ENCODE peak calls at places on chromosomes 5 and 9, in four cellular contexts. One of them, this sample, is unnamed.
A peak's percentile ranks its signal among the peaks of the same experiment; 100 is the strongest.

GRCh38 chr5:100505984-100506670 is 29.0 kb upstream of the FAM174A start:
- DNase-seq in K562: no peak
- DNase-seq in HepG2: no peak
- DNase-seq in GM12878: no peak
- DNase-seq in this sample: peak; percentile 31

GRCh38 chr5:169735913-169736312 is 98.8 kb downstream of the DOCK2 start:
- DNase-seq in K562: no peak
- DNase-seq in HepG2: no peak
- DNase-seq in GM12878: no peak
- DNase-seq in this sample: no peak

GRCh38 chr9:9791621-9792020 is 821.2 kb downstream of the PTPRD start:
- DNase-seq in GM12878: no peak
- DNase-seq in K562: no peak
- DNase-seq in HepG2: no peak
- DNase-seq in this sample: no peak

GRCh38 chr5:31122998-31123950 is 70.2 kb upstream of the CDH6 start:
- DNase-seq in GM12878: no peak
- DNase-seq in K562: no peak
- DNase-seq in HepG2: no peak
- DNase-seq in this sample: no peak

GRCh38 chr9:37908698-37909186 is 4.8 kb upstream of the SLC25A51 start:
- DNase-seq in K562: no peak
- DNase-seq in HepG2: peak; percentile 92
- DNase-seq in GM12878: no peak
- DNase-seq in this sample: no peak

GRCh38 chr5:45060686-45061085 is 251.9 kb downstream of the MRPS30 start:
- DNase-seq in HepG2: no peak
- DNase-seq in K562: no peak
- DNase-seq in GM12878: no peak
- DNase-seq in this sample: no peak

GRCh38 chr9:103627731-103628130 is 466.4 kb upstream of the SMC2 start:
- DNase-seq in GM12878: no peak
- DNase-seq in K562: no peak
- DNase-seq in HepG2: no peak
- DNase-seq in this sample: no peak

GRCh38 chr5:79546782-79547428 is 33.0 kb upstream of the HOMER1 start:
- DNase-seq in GM12878: no peak
- DNase-seq in HepG2: peak; percentile 82
- DNase-seq in K562: no peak
- DNase-seq in this sample: no peak

GRCh38 chr9:78213696-78214095 is 22.2 kb upstream of the CEP78 start:
- DNase-seq in HepG2: peak; percentile 5
- DNase-seq in K562: no peak
- DNase-seq in GM12878: no peak
- DNase-seq in this sample: no peak

GRCh38 chr5:154199263-154199662 is 8.7 kb downstream of the GALNT10 start:
- DNase-seq in HepG2: peak; percentile 54
- DNase-seq in GM12878: no peak
- DNase-seq in K562: peak; percentile 43
- DNase-seq in this sample: no peak

GRCh38 chr5:170070556-170071412 is 34.9 kb upstream of the FOXI1 start:
- DNase-seq in HepG2: no peak
- DNase-seq in GM12878: no peak
- DNase-seq in K562: peak; percentile 79
- DNase-seq in this sample: peak; percentile 16

GRCh38 chr9:81002242-81002641 is 687.1 kb downstream of the TLE1 start:
- DNase-seq in K562: no peak
- DNase-seq in HepG2: peak; percentile 1
- DNase-seq in GM12878: no peak
- DNase-seq in this sample: peak; percentile 48

GRCh38 chr5:54390015-54390414 is 65.5 kb upstream of the HSPB3 start:
- DNase-seq in HepG2: no peak
- DNase-seq in K562: peak; percentile 75
- DNase-seq in GM12878: no peak
- DNase-seq in this sample: peak; percentile 69

GRCh38 chr9:130445268-130445983 is 665 bp downstream of the ASS1 start:
- DNase-seq in K562: no peak
- DNase-seq in GM12878: no peak
- DNase-seq in HepG2: peak; percentile 61
- DNase-seq in this sample: no peak

GRCh38 chr5:4639959-4640358 is 500.2 kb upstream of the ADAMTS16 start:
- DNase-seq in GM12878: no peak
- DNase-seq in K562: no peak
- DNase-seq in HepG2: no peak
- DNase-seq in this sample: no peak

GRCh38 chr5:24633705-24634325 is 11.0 kb downstream of the CDH10 start:
- DNase-seq in HepG2: peak; percentile 34
- DNase-seq in K562: peak; percentile 21
- DNase-seq in GM12878: no peak
- DNase-seq in this sample: peak; percentile 16

GRCh38 chr9:80049096-80049495 is 477.3 kb downstream of the TLE4 start:
- DNase-seq in K562: no peak
- DNase-seq in HepG2: no peak
- DNase-seq in GM12878: no peak
- DNase-seq in this sample: no peak

GRCh38 chr9:130522233-130522808 is 57.1 kb upstream of the FUBP3 start:
- DNase-seq in HepG2: no peak
- DNase-seq in GM12878: no peak
- DNase-seq in K562: peak; percentile 37
- DNase-seq in this sample: no peak

GRCh38 chr5:38757451-38758245 is 88.2 kb upstream of the OSMR start:
- DNase-seq in K562: no peak
- DNase-seq in HepG2: no peak
- DNase-seq in GM12878: no peak
- DNase-seq in this sample: no peak

GRCh38 chr5:113489299-113489698 is 1.0 kb upstream of the MCC start:
- DNase-seq in HepG2: peak; percentile 57
- DNase-seq in GM12878: no peak
- DNase-seq in K562: no peak
- DNase-seq in this sample: peak; percentile 89

GRCh38 chr5:132425009-132425937 is 55.8 kb downstream of the SLC22A5 start:
- DNase-seq in HepG2: no peak
- DNase-seq in K562: peak; percentile 50
- DNase-seq in GM12878: peak; percentile 93
- DNase-seq in this sample: no peak

GRCh38 chr9:97510797-97511761 is 9.6 kb downstream of the TMOD1 start:
- DNase-seq in K562: peak; percentile 31
- DNase-seq in GM12878: peak; percentile 84
- DNase-seq in HepG2: no peak
- DNase-seq in this sample: no peak

GRCh38 chr5:170112876-170113516 is 7.3 kb downstream of the FOXI1 start:
- DNase-seq in GM12878: no peak
- DNase-seq in HepG2: no peak
- DNase-seq in K562: no peak
- DNase-seq in this sample: no peak

GRCh38 chr5:179124329-179124852 is 64.2 kb downstream of the ZNF354C start:
- DNase-seq in GM12878: no peak
- DNase-seq in HepG2: no peak
- DNase-seq in K562: no peak
- DNase-seq in this sample: no peak

GRCh38 chr5:55668356-55668755 is 43.8 kb downstream of the SLC38A9 start:
- DNase-seq in GM12878: no peak
- DNase-seq in HepG2: no peak
- DNase-seq in K562: no peak
- DNase-seq in this sample: peak; percentile 22

GRCh38 chr9:136631038-136632000 is 31.4 kb upstream of the EGFL7 start:
- DNase-seq in GM12878: peak; percentile 40
- DNase-seq in HepG2: peak; percentile 65
- DNase-seq in K562: peak; percentile 71
- DNase-seq in this sample: peak; percentile 60

GRCh38 chr9:75910716-75911115 is 20.2 kb downstream of the PCSK5 start:
- DNase-seq in HepG2: no peak
- DNase-seq in K562: no peak
- DNase-seq in GM12878: no peak
- DNase-seq in this sample: no peak

GRCh38 chr9:113649855-113650206 is 186.3 kb downstream of the RGS3 start:
- DNase-seq in HepG2: no peak
- DNase-seq in K562: no peak
- DNase-seq in GM12878: no peak
- DNase-seq in this sample: no peak

GRCh38 chr9:113649054-113649453 is 185.5 kb downstream of the RGS3 start:
- DNase-seq in HepG2: no peak
- DNase-seq in GM12878: no peak
- DNase-seq in K562: no peak
- DNase-seq in this sample: no peak

GRCh38 chr9:113646946-113647914 is 183.7 kb downstream of the RGS3 start:
- DNase-seq in GM12878: no peak
- DNase-seq in K562: no peak
- DNase-seq in HepG2: no peak
- DNase-seq in this sample: no peak

GRCh38 chr9:113648048-113648447 is 184.5 kb downstream of the RGS3 start:
- DNase-seq in GM12878: no peak
- DNase-seq in HepG2: no peak
- DNase-seq in K562: no peak
- DNase-seq in this sample: no peak

DNA sequence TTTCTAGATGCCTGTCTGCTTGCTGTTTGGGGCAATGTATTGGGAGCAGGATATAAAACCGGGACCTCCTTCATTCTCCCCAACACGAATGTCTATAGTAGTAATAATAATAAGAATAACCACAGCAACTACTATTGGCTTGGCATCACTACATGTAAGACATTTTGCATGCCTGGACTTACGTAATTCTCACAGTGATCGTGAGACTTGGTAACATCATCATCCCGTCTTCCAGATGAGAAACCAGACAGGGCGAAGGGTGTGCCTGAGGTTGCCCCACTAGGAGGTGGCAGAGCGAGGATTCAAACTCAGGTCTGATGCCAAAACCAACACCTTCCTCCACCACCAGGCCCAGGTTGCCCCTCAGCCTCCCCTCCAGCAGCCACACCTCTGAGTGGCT is 185.1 kb downstream of the RGS3 start:
- DNase-seq in K562: no peak
- DNase-seq in GM12878: no peak
- DNase-seq in HepG2: no peak
- DNase-seq in this sample: no peak
- TF ChIP-seq SRF in K562: no peak
- TF ChIP-seq SRF in GM12878: no peak
- TF ChIP-seq SRF in HepG2: no peak
- TF ChIP-seq SRF in this sample: no peak

GRCh38 chr5:146952168-146952567 is 73.6 kb upstream of the PPP2R2B start:
- DNase-seq in K562: no peak
- DNase-seq in HepG2: no peak
- DNase-seq in GM12878: no peak
- DNase-seq in this sample: no peak

GRCh38 chr5:146948666-146949065 is 70.1 kb upstream of the PPP2R2B start:
- DNase-seq in K562: no peak
- DNase-seq in GM12878: no peak
- DNase-seq in HepG2: no peak
- DNase-seq in this sample: no peak

GRCh38 chr5:146944764-146945710 is 66.5 kb upstream of the PPP2R2B start:
- DNase-seq in GM12878: no peak
- DNase-seq in K562: no peak
- DNase-seq in HepG2: no peak
- DNase-seq in this sample: no peak

GRCh38 chr5:146945722-146946121 is 67.2 kb upstream of the PPP2R2B start:
- DNase-seq in HepG2: no peak
- DNase-seq in K562: no peak
- DNase-seq in GM12878: no peak
- DNase-seq in this sample: no peak

GRCh38 chr5:146947181-146947941 is 68.8 kb upstream of the PPP2R2B start:
- DNase-seq in HepG2: no peak
- DNase-seq in GM12878: no peak
- DNase-seq in K562: peak; percentile 16
- DNase-seq in this sample: peak; percentile 16
- TF ChIP-seq ZBTB33 in HepG2: no peak
- TF ChIP-seq ZBTB33 in GM12878: no peak
- TF ChIP-seq ZBTB33 in K562: no peak
- TF ChIP-seq ZBTB33 in this sample: no peak

GRCh38 chr5:34510002-34510401 is 146.1 kb upstream of the RAI14 start:
- DNase-seq in K562: no peak
- DNase-seq in GM12878: no peak
- DNase-seq in HepG2: no peak
- DNase-seq in this sample: no peak
- H3K4me2 ChIP-seq in K562: no peak overlapping the region
- H3K4me2 ChIP-seq in GM12878: no peak overlapping the region
- H3K4me2 ChIP-seq in HepG2: no peak overlapping the region
- H3K4me2 ChIP-seq in this sample: no peak overlapping the region

GRCh38 chr5:172887735-172888134 is 53.7 kb downstream of the ERGIC1 start:
- DNase-seq in K562: no peak
- DNase-seq in HepG2: no peak
- DNase-seq in GM12878: no peak
- DNase-seq in this sample: no peak
- TF ChIP-seq SRF in K562: no peak
- TF ChIP-seq SRF in HepG2: no peak
- TF ChIP-seq SRF in GM12878: no peak
- TF ChIP-seq SRF in this sample: no peak

DNA sequence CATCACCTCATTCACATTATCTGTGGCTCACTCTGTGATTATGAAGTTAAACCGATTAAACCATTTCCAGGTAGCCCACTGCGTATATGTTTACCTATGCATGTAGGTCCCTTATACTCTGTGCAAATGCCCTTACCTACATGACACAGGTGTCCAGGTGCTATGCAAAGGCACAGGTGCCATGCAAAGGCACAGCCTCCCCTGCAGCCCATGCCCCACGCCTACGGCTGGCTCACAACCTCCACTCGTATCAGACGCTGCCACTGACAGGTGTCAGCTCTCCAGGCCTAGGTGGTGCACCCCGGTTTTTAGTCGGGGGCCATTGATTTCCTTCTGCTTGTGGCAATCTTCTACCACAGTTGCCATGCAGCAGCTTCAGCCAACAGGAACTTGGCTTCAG is 57.7 kb upstream of the IRX1 start:
- DNase-seq in GM12878: no peak
- DNase-seq in HepG2: no peak
- DNase-seq in K562: no peak
- DNase-seq in this sample: no peak
- TF ChIP-seq ZBTB33 in GM12878: no peak
- TF ChIP-seq ZBTB33 in HepG2: no peak
- TF ChIP-seq ZBTB33 in K562: no peak
- TF ChIP-seq ZBTB33 in this sample: no peak

DNA sequence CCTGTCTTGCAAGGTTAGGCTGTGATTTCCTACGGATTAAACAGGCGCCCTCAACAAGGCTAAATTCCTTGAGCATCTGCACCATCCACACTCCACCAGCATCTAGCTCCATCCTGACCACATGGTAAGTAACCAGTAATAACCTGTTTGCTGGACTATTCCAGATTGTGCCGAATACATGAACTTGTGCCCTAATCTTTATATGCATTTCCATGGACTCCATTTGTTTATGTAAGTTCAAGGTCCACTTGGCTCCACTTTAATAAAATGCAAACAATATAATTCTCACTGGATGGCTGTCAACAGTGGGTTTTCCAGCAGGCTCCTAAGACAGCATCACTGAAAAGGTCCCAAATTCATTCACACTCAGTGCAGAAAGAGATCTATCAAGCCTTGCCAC is 88.8 kb downstream of the GLIS3 start:
- DNase-seq in GM12878: no peak
- DNase-seq in K562: no peak
- DNase-seq in HepG2: no peak
- DNase-seq in this sample: no peak
- H3K4me2 ChIP-seq in GM12878: no peak overlapping the region
- H3K4me2 ChIP-seq in K562: no peak overlapping the region
- H3K4me2 ChIP-seq in HepG2: no peak overlapping the region
- H3K4me2 ChIP-seq in this sample: no peak overlapping the region

This sample was measured in HCT116.